ENCODE peak calls at places on chromosomes 16 and 17, in ten cellular contexts. E, W, K, P, D, A, I, F, X and S are unnamed samples.

GRCh38 chr17:21351366-21352065 is 24.6 kb upstream of the KCNJ12 start:
- DNase-seq in E (no peak), W (no peak), K (no peak), P (peak), D (no peak), A (no peak), I (peak), F (no peak), X (no peak), S (no peak)

GRCh38 chr16:50438041-50438437 is 69.3 kb upstream of the BRD7 start:
- DNase-seq in E (no peak), W (no peak), K (no peak), P (no peak), D (no peak), A (no peak), I (no peak), F (no peak), X (no peak), S (no peak)

GRCh38 chr17:57424777-57425188 is 168.5 kb downstream of the MSI2 start:
- DNase-seq in E (no peak), W (no peak), K (no peak), P (no peak), D (no peak), A (no peak), I (no peak), F (no peak), X (peak), S (no peak)

GRCh38 chr17:80675451-80676095 is 130.9 kb downstream of the RPTOR start:
- DNase-seq in E (no peak), W (no peak), K (no peak), P (no peak), D (peak), A (no peak), I (no peak), F (no peak), X (no peak), S (no peak)

GRCh38 chr16:87922250-87922871 is 14.0 kb downstream of the CA5A start:
- DNase-seq in E (no peak), W (peak), K (no peak), P (no peak), D (no peak), A (no peak), I (peak), F (no peak), X (no peak), S (no peak)

GRCh38 chr16:10886739-10887269 is 9.8 kb downstream of the CIITA start:
- DNase-seq in E (no peak), W (no peak), K (no peak), P (no peak), D (no peak), A (no peak), I (no peak), F (no peak), X (no peak), S (no peak)

GRCh38 chr17:58200024-58200633 is 7.6 kb downstream of the EPX start:
- DNase-seq in E (peak), W (peak), K (peak), P (peak), D (peak), A (peak), I (peak), F (peak), X (peak), S (peak)

GRCh38 chr16:84687715-84688114 is 12.1 kb upstream of the USP10 start:
- DNase-seq in E (no peak), W (no peak), K (no peak), P (peak), D (peak), A (no peak), I (no peak), F (no peak), X (peak), S (no peak)

GRCh38 chr17:71142333-71142732 is 973.0 kb downstream of the KCNJ2 start:
- DNase-seq in E (no peak), W (no peak), K (no peak), P (no peak), D (no peak), A (no peak), I (no peak), F (no peak), X (no peak), S (no peak)

GRCh38 chr17:46818319-46818928 is at the start of gene WNT3:
- DNase-seq in E (peak), W (peak), K (no peak), P (no peak), D (no peak), A (peak), I (peak), F (no peak), X (no peak), S (peak)

GRCh38 chr17:66548659-66549311 is 246.4 kb downstream of the PRKCA start:
- DNase-seq in E (no peak), W (no peak), K (no peak), P (no peak), D (no peak), A (no peak), I (no peak), F (no peak), X (no peak), S (no peak)

GRCh38 chr16:81444448-81445121 is at the start of gene CMIP:
- DNase-seq in E (peak), W (peak), K (peak), P (peak), D (peak), A (peak), I (peak), F (peak), X (peak), S (peak)

GRCh38 chr16:84795338-84796053 is 24.3 kb upstream of the CRISPLD2 start:
- DNase-seq in E (no peak), W (no peak), K (no peak), P (peak), D (no peak), A (no peak), I (peak), F (no peak), X (peak), S (no peak)

GRCh38 chr17:38663125-38663751 is 11.5 kb downstream of the EPOP start:
- DNase-seq in E (peak), W (peak), K (no peak), P (peak), D (peak), A (no peak), I (peak), F (peak), X (peak), S (no peak)

GRCh38 chr17:57732062-57732461 is 13.0 kb downstream of the CCDC182 start:
- DNase-seq in E (no peak), W (no peak), K (no peak), P (no peak), D (no peak), A (no peak), I (no peak), F (no peak), X (no peak), S (no peak)

GRCh38 chr16:2166263-2167080 is 10.9 kb downstream of the TRAF7 start:
- DNase-seq in E (no peak), W (no peak), K (no peak), P (no peak), D (no peak), A (no peak), I (no peak), F (no peak), X (no peak), S (no peak)

GRCh38 chr16:66549284-66550131 is at the start of gene TK2:
- DNase-seq in E (peak), W (peak), K (peak), P (peak), D (peak), A (peak), I (peak), F (peak), X (peak), S (peak)

GRCh38 chr17:80938556-80938955 is 53.1 kb upstream of the CHMP6 start:
- DNase-seq in E (no peak), W (no peak), K (no peak), P (no peak), D (no peak), A (no peak), I (peak), F (no peak), X (no peak), S (peak)

GRCh38 chr17:71118039-71118438 is 948.7 kb downstream of the KCNJ2 start:
- DNase-seq in E (peak), W (peak), K (no peak), P (no peak), D (peak), A (no peak), I (no peak), F (peak), X (peak), S (no peak)

GRCh38 chr16:17544304-17544703 is 73.5 kb upstream of the XYLT1 start:
- DNase-seq in E (no peak), W (no peak), K (no peak), P (no peak), D (no peak), A (no peak), I (no peak), F (no peak), X (no peak), S (no peak)

GRCh38 chr17:69870751-69871199 is 204.2 kb upstream of the KCNJ16 start:
- DNase-seq in E (peak), W (no peak), K (peak), P (no peak), D (peak), A (no peak), I (no peak), F (no peak), X (peak), S (no peak)

GRCh38 chr16:26447570-26447969 is 619.2 kb upstream of the C16orf82 start:
- DNase-seq in E (no peak), W (no peak), K (no peak), P (no peak), D (no peak), A (no peak), I (no peak), F (no peak), X (no peak), S (no peak)

GRCh38 chr17:15466131-15466530 is 1.3 kb downstream of the CDRT4 start:
- DNase-seq in E (no peak), W (peak), K (no peak), P (no peak), D (no peak), A (no peak), I (no peak), F (no peak), X (no peak), S (no peak)

GRCh38 chr17:82567286-82567685 is 47.8 kb downstream of the FOXK2 start:
- DNase-seq in E (no peak), W (peak), K (no peak), P (no peak), D (no peak), A (no peak), I (no peak), F (no peak), X (no peak), S (no peak)

GRCh38 chr16:58684354-58685083 is at the start of gene SLC38A7:
- DNase-seq in E (peak), W (peak), K (peak), P (peak), D (peak), A (peak), I (peak), F (peak), X (peak), S (peak)

GRCh38 chr17:17511971-17512858 is 16.0 kb upstream of the RASD1 start:
- DNase-seq in E (no peak), W (no peak), K (no peak), P (no peak), D (peak), A (no peak), I (peak), F (peak), X (peak), S (no peak)

GRCh38 chr17:82449136-82449882 is 1.2 kb downstream of the CYBC1 start:
- DNase-seq in E (peak), W (peak), K (no peak), P (no peak), D (no peak), A (peak), I (no peak), F (no peak), X (no peak), S (peak)

GRCh38 chr17:75783803-75784472 is 668 bp upstream of the UNK start:
- DNase-seq in E (peak), W (no peak), K (no peak), P (peak), D (no peak), A (no peak), I (peak), F (no peak), X (no peak), S (no peak)

GRCh38 chr17:2084129-2084765 is 29.3 kb downstream of the HIC1 start:
- DNase-seq in E (no peak), W (peak), K (no peak), P (peak), D (peak), A (no peak), I (no peak), F (no peak), X (peak), S (no peak)

GRCh38 chr17:302300-302698 is 50.3 kb downstream of the RPH3AL start:
- DNase-seq in E (no peak), W (no peak), K (no peak), P (no peak), D (no peak), A (no peak), I (peak), F (no peak), X (no peak), S (no peak)

GRCh38 chr17:5885336-5885735 is 184.8 kb upstream of the WSCD1 start:
- DNase-seq in E (no peak), W (no peak), K (no peak), P (no peak), D (no peak), A (no peak), I (no peak), F (no peak), X (no peak), S (no peak)

GRCh38 chr16:477758-478157 is 49.8 kb upstream of the CAPN15 start:
- DNase-seq in E (no peak), W (no peak), K (no peak), P (no peak), D (no peak), A (no peak), I (no peak), F (no peak), X (peak), S (no peak)

DNA sequence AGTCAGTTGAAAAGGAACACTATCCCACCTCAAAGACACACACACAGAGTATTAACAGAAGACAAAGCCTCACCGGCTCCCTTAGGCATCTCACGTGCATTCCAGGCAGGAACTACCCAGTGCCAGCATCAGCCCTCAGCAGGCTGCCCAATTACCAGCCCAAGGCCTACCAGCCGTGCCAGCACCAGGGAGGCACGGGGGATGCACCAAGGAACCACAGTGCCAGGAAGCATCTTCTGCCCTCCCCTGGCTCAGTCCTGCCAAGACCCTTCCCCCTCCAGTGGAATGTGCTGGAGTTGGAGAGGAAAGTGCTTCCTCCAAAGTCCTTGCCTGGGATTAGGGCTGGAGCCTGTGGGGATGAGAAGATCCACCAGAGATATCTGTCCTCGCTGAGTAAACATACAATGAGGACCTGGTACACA is 11.0 kb upstream of the KRT19 start:
- DNase-seq in E (no peak), W (no peak), K (no peak), P (no peak), D (no peak), A (no peak), I (peak), F (no peak), X (no peak), S (no peak)
- H3K4me3 ChIP-seq in E (no peak), W (no peak), K (no peak), P (no peak), D (no peak), A (no peak), I (no peak), F (no peak), X (no peak), S (no peak)

DNA sequence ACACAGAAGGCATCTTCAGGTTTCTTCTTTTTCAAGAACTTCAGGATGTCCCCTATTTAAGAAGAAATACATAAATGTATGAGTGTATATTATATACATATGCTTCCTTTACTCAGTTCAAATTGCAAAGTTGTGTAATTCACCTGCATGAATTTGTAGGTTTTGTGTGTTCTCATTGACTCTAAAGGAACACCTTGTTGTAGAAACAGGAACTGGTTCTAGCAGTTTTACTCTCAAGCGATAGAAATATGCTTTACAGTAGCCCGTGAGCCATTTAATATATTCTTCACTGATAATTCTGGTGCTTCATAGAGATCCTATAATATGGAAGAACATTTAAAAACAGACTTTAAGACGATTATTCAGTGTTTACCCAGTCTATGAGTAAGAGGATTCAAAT is 53.3 kb upstream of the LRRC37A3 start:
- DNase-seq in E (no peak), W (no peak), K (no peak), P (no peak), D (no peak), A (no peak), I (no peak), F (no peak), X (no peak), S (no peak)
- H3K4me3 ChIP-seq in E (no peak), W (no peak), K (no peak), P (no peak), D (no peak), A (no peak), I (no peak), F (no peak), X (no peak), S (no peak)

GRCh38 chr17:35089846-35090193 is 26.3 kb upstream of the RFFL start:
- DNase-seq in E (peak), W (no peak), K (no peak), P (no peak), D (peak), A (peak), I (no peak), F (peak), X (peak), S (no peak)
- H3K4me3 ChIP-seq in E (peak), W (no peak), K (peak), P (peak), D (peak), A (peak), I (peak), F (peak), X (no peak), S (peak)

GRCh38 chr16:56860226-56861020 is 4.6 kb upstream of the SLC12A3 start:
- DNase-seq in E (no peak), W (no peak), K (no peak), P (no peak), D (no peak), A (peak), I (peak), F (no peak), X (no peak), S (peak)
- H3K4me3 ChIP-seq in E (no peak), W (no peak), K (no peak), P (no peak), D (no peak), A (peak), I (no peak), F (no peak), X (no peak), S (peak)

GRCh38 chr17:32495347-32496253 is 8.8 kb downstream of the CDK5R1 start:
- DNase-seq in E (peak), W (peak), K (no peak), P (peak), D (no peak), A (no peak), I (no peak), F (no peak), X (peak), S (no peak)

GRCh38 chr17:32496348-32497078 is 9.7 kb downstream of the CDK5R1 start:
- DNase-seq in E (no peak), W (no peak), K (no peak), P (peak), D (peak), A (no peak), I (no peak), F (no peak), X (peak), S (no peak)

GRCh38 chr17:32493581-32494513 is 7.1 kb downstream of the CDK5R1 start:
- DNase-seq in E (no peak), W (no peak), K (no peak), P (no peak), D (no peak), A (no peak), I (no peak), F (no peak), X (no peak), S (no peak)

GRCh38 chr17:32492648-32493289 is 6.0 kb downstream of the CDK5R1 start:
- DNase-seq in E (no peak), W (no peak), K (no peak), P (no peak), D (no peak), A (no peak), I (no peak), F (no peak), X (no peak), S (no peak)

GRCh38 chr17:32494621-32495346 is 8.0 kb downstream of the CDK5R1 start:
- DNase-seq in E (no peak), W (no peak), K (no peak), P (no peak), D (no peak), A (no peak), I (no peak), F (no peak), X (peak), S (no peak)
- H3K4me3 ChIP-seq in E (no peak), W (no peak), K (no peak), P (no peak), D (no peak), A (no peak), I (no peak), F (no peak), X (no peak), S (no peak)

GRCh38 chr16:64969221-64969620 is 152.6 kb downstream of the CDH11 start:
- DNase-seq in E (no peak), W (no peak), K (no peak), P (no peak), D (no peak), A (no peak), I (no peak), F (no peak), X (peak), S (no peak)

GRCh38 chr16:64977211-64977920 is 144.5 kb downstream of the CDH11 start:
- DNase-seq in E (no peak), W (no peak), K (no peak), P (no peak), D (no peak), A (no peak), I (no peak), F (no peak), X (no peak), S (no peak)

GRCh38 chr16:64975821-64976220 is 146.0 kb downstream of the CDH11 start:
- DNase-seq in E (no peak), W (no peak), K (no peak), P (no peak), D (no peak), A (no peak), I (no peak), F (no peak), X (no peak), S (no peak)

GRCh38 chr16:64971211-64971610 is 150.7 kb downstream of the CDH11 start:
- DNase-seq in E (no peak), W (no peak), K (no peak), P (no peak), D (no peak), A (no peak), I (no peak), F (no peak), X (no peak), S (no peak)

DNA sequence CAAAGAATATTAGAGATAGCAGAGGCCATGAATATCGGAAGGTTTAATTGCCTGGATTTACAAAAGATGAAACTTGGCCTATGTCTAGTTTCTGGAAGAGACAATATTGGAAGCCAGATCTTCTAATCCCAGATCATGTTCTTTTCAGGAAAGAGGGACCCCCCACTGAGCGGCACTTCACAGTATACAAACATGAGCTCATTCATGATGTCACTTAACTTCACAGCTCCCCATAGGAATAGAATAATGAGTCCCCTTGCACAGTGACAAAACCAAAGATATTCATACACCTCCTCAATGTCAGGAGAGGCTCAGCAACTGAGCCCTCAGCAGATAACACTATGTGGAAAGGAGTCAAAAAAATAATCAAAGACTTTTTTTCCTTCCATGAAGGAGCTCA is 147.5 kb downstream of the CDH11 start:
- DNase-seq in E (peak), W (no peak), K (no peak), P (no peak), D (no peak), A (no peak), I (no peak), F (no peak), X (no peak), S (no peak)
- H3K4me3 ChIP-seq in E (no peak), W (no peak), K (no peak), P (no peak), D (no peak), A (no peak), I (no peak), F (no peak), X (no peak), S (no peak)